ENCODE peak calls at places on chromosomes 16 and 17, in four cellular contexts. A is stomach, N is K562, I is sigmoid colon. J is an unnamed sample. For H3K36me3, the result is how much of the 10 kb centered on the place peaks cover.

GRCh38 chr17:10735251-10735650 is 5.4 kb upstream of the TMEM220 start:
- DNase-seq in A (no peak), N (no peak), I (peak), J (no peak)

GRCh38 chr17:60678118-60678444 is 430 bp downstream of the BCAS3 start:
- DNase-seq in A (no peak), N (peak), I (no peak), J (no peak)

GRCh38 chr16:590165-590874 is 454 bp downstream of the RAB40C start:
- DNase-seq in A (peak), N (peak), I (peak), J (no peak)

GRCh38 chr17:42458497-42459255 is at the start of gene ATP6V0A1:
- DNase-seq in A (peak), N (peak), I (peak), J (peak)

GRCh38 chr16:31002252-31002700 is 8.2 kb downstream of the STX1B start:
- DNase-seq in A (no peak), N (no peak), I (no peak), J (no peak)

GRCh38 chr17:10305336-10306096 is 67.3 kb downstream of the MYH13 start:
- DNase-seq in A (no peak), N (no peak), I (no peak), J (no peak)

GRCh38 chr16:72679856-72680255 is 368.1 kb downstream of the ZFHX3 start:
- DNase-seq in A (no peak), N (no peak), I (no peak), J (no peak)

GRCh38 chr17:79988163-79988971 is 47.3 kb downstream of the TBC1D16 start:
- DNase-seq in A (peak), N (no peak), I (peak), J (no peak)

GRCh38 chr16:48447940-48448536 is 62.8 kb upstream of the SIAH1 start:
- DNase-seq in A (no peak), N (no peak), I (peak), J (peak)

GRCh38 chr16:53449816-53450517 is 15.7 kb downstream of the RBL2 start:
- DNase-seq in A (no peak), N (no peak), I (no peak), J (no peak)

GRCh38 chr17:76080207-76080933 is 1.4 kb downstream of the ZACN start:
- DNase-seq in A (no peak), N (no peak), I (no peak), J (no peak)

GRCh38 chr17:76995352-76996105 is 127.3 kb downstream of the MGAT5B start:
- DNase-seq in A (no peak), N (no peak), I (no peak), J (no peak)

GRCh38 chr16:27273670-27274522 is 5.3 kb upstream of the NSMCE1 start:
- DNase-seq in A (no peak), N (no peak), I (no peak), J (peak)

GRCh38 chr17:75346906-75347305 is 57.7 kb upstream of the SLC25A19 start:
- DNase-seq in A (no peak), N (peak), I (no peak), J (no peak)

GRCh38 chr17:77107506-77108433 is 33.0 kb upstream of the SEC14L1 start:
- DNase-seq in A (no peak), N (peak), I (no peak), J (no peak)

GRCh38 chr16:50133214-50133613 is 19.9 kb upstream of the TENT4B start:
- DNase-seq in A (no peak), N (no peak), I (no peak), J (no peak)

GRCh38 chr16:52496051-52496876 is 50.7 kb downstream of the TOX3 start:
- DNase-seq in A (no peak), N (no peak), I (no peak), J (no peak)

GRCh38 chr17:6608321-6608720 is 32.2 kb downstream of the KIAA0753 start:
- DNase-seq in A (no peak), N (no peak), I (no peak), J (no peak)

GRCh38 chr16:65698943-65699342 is 577.1 kb upstream of the CDH11 start:
- DNase-seq in A (no peak), N (no peak), I (no peak), J (no peak)

GRCh38 chr16:74123826-74124225 is 172.8 kb upstream of the PSMD7 start:
- DNase-seq in A (no peak), N (no peak), I (no peak), J (no peak)

GRCh38 chr17:75595919-75596310 is 8.3 kb downstream of the MYO15B start:
- DNase-seq in A (no peak), N (no peak), I (no peak), J (no peak)

GRCh38 chr17:9729034-9729650 is 62.2 kb downstream of the DHRS7C start:
- DNase-seq in A (no peak), N (peak), I (no peak), J (no peak)

GRCh38 chr16:55532227-55532626 is 23.4 kb downstream of the LPCAT2 start:
- DNase-seq in A (no peak), N (no peak), I (no peak), J (no peak)

GRCh38 chr17:63429766-63430165 is 16.3 kb downstream of the CYB561 start:
- DNase-seq in A (no peak), N (no peak), I (peak), J (no peak)

DNA sequence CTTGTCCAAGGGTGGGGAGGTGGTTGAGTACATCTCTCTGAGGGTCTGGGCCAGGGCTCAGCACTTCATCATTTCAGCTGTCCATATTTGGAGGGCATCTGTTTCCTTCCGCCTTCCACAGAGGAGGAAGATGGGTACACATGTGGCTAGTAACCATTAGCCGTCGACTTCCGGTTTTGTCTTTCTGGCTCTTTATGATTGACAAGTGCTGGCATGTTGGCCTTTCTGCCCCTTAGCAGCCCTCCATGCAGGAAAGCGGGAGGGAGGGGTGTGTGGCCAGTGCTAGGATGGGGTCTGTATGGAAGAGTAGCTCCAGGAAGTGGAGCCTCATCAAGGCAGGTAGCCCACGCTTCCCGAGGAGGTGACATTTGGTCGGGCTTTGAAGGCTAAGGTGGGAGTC is 69.6 kb downstream of the RAI1 start:
- DNase-seq in A (no peak), N (no peak), I (no peak), J (no peak)
- H3K27ac ChIP-seq in A (peak), N (peak), I (peak), J (peak)

DNA sequence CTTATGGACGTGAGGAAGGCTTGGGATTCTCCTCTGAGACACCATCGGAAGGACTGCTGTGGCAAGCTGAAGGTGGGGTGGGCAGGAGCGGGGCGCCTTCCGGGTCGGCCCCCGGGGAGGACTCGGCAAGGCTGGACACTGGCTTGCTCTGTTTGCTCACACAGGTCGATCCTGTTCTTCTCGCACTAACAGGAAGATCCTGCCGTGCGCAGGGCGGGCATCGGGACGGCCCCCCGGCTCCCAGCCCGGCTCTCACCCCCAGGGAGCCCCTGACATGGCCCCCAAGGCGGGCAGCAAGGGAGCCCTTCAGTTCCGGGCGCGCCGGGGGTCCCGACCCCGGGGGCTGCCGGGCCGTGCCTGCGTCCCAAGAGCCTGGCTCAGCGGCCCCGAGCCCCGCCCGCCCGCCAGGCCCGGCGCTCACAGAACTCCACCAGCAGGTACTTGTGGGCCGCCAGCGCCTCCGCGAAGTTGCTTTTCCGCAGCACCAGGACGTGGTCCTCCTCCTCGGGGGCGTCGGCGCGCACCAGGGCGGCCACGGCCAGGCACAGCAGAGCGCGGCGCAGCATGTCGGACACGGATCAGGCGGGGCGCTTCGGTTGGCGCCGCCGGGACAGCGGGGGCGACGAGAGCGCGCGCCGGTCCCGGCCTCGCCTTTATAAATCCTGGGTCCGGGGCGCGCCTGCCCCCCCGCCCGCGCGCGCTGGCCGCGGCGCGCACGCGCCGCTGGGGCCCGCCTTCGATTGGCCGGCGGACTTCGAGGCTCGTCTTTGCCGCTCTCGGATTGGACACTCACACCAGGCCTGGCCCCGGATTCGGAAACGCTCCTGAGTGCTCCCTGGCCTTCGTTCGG is at the start of gene P4HB:
- DNase-seq in A (no peak), N (peak), I (no peak), J (no peak)
- H3K36me3 ChIP-seq in A (under half), N (half or more), I (half or more), J (under half)

GRCh38 chr16:57643166-57643813 is 14.9 kb downstream of the ADGRG1 start:
- DNase-seq in A (no peak), N (no peak), I (peak), J (no peak)
- TF ChIP-seq EP300 in A (no peak), N (no peak), I (no peak), J (no peak)

GRCh38 chr17:45221081-45221996 is at the start of gene FMNL1:
- DNase-seq in A (peak), N (peak), I (no peak), J (no peak)
- H3K27ac ChIP-seq in A (peak), N (peak), I (peak), J (peak)

GRCh38 chr17:74117087-74117486 is 86.4 kb upstream of the RPL38 start:
- DNase-seq in A (no peak), N (no peak), I (peak), J (no peak)

GRCh38 chr17:74113952-74114351 is 89.5 kb upstream of the RPL38 start:
- DNase-seq in A (no peak), N (no peak), I (no peak), J (no peak)

GRCh38 chr17:74114881-74115470 is 88.5 kb upstream of the RPL38 start:
- DNase-seq in A (no peak), N (no peak), I (no peak), J (no peak)

GRCh38 chr17:74116087-74116717 is 87.3 kb upstream of the RPL38 start:
- DNase-seq in A (no peak), N (no peak), I (no peak), J (no peak)

GRCh38 chr17:74115586-74115985 is 87.9 kb upstream of the RPL38 start:
- DNase-seq in A (no peak), N (no peak), I (no peak), J (no peak)
- H3K36me3 ChIP-seq in A (under half), N (under half), I (under half), J (under half)

DNA sequence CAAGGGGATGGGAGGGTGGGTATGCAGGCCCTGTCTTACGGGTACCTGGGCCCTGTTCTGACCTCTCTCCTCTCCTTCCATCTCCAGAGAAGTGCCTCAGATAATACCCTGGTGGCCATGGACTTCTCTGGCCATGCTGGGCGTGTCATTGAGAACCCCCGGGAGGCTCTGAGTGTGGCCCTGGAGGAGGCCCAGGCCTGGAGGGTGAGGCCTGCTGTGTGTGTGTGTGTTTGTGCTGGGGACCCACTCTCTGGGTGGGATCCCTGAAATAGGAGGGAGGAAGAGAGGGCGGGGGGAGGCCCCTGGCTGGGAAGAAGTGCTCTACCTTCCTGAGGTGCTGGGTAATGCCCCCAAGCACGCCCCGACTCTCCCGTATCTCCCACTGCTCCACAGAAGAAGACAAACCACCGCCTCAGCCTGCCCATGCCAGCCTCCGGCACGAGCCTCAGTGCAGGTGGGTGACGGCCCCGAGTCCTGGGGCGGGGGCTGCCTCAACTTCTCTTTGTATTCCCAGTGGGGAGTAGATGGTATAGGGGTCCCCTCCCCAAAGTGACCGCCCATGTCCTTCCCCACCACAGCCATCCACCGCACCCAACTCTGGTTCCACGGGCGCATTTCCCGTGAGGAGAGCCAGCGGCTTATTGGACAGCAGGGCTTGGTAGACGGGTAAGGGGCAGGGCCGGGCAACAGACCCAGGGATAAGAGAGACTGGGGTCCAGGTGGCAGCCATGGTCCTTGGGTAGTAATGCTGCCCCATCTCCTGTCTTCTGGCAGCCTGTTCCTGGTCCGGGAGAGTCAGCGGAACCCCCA is 7.8 kb downstream of the GRB7 start:
- DNase-seq in A (no peak), N (no peak), I (no peak), J (no peak)
- TF ChIP-seq EP300 in A (no peak), N (no peak), I (no peak), J (no peak)

GRCh38 chr17:14320098-14320497 is 19.2 kb downstream of the HS3ST3B1 start:
- DNase-seq in A (no peak), N (no peak), I (no peak), J (no peak)
- H3K27ac ChIP-seq in A (no peak), N (no peak), I (no peak), J (no peak)

DNA sequence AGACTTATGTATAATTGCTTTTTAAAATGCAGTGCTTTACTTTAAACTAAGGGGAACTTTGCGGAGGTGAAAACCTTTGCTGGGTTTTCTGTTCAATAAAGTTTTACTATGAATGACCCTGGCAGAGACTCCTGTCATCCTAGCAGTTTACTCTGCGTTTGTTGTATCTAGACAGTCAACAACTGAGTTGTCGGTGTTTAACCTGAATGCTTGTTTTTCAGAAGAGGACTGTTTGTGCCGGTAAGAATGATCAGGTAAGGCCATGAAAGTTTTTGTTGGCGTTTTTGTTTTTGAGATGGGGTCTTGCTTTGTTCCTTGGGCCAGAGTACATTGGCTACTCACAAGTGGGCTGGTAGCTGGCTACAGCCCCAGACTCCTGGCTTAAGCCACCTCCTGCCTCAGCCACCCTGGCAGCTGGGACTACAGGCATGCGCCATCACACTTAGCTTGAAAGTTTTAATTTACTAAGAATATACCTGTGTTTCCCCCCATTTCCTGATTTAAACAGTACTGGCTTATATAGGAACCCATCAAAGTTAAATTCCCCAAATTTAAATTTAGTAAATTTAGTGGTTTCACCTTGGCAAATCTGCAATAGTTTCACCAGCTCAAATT is 11.9 kb downstream of the HERPUD1 start:
- DNase-seq in A (no peak), N (no peak), I (no peak), J (no peak)
- H3K36me3 ChIP-seq in A (half or more), N (half or more), I (half or more), J (half or more)

DNA sequence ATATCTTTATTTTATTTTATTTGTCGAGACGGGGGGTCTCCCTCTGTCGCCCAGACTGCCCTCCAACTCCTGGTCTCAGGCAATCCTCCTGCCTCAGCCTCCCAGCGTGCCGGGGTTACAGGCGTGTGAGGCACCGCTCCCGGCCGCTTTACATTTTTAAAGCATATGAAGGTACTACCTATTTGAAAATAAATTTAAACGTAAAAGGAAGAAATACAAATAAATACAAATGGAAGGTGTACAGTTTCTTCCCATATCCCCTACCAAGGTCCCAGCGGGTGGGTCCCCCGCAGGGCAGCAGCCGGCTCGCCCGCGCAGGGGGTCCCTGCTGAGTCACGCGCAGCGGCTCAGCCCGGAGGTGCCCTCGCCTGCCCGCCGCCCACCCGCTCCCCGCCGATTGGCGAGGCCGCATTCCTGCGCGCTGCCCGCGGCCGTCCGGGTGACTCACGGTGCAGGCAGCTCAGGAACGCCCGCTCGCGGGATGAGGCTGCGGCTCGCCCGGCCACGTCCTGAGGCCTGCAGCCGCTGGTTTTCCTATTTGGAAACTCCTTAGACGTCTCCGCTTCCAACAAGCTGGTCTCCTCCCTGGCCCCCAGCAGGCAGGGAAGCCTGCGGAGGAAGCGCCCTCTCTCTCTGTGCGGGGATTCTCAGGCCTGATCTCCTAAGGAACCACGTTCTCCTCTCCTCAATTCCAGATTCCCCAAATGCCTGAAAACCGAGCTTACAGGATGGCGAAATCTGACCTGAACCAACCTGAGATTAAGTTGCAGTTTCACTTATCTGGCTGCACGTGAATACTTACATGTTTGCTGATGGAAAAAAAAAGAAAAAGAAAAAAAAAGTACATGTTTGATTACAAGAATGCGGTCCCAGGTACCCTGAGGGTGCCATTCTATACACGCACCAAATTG is 54.8 kb upstream of the MAP3K14 start:
- DNase-seq in A (peak), N (no peak), I (peak), J (peak)
- TF ChIP-seq EP300 in A (no peak), N (no peak), I (no peak), J (no peak)

J was measured in esophagus muscularis mucosa.